ENCODE peak calls at places on chromosomes 11 and 22, in six cellular contexts. B, G, T, E, L and Z are unnamed samples.
A peak's percentile ranks its signal among the peaks of the same experiment; 100 is the strongest.

GRCh38 chr11:8839306-8839956 is 71.6 kb upstream of the AKIP1 start:
- DNase-seq in B (no peak), G (no peak), T (no peak), E (no peak), L (no peak), Z (peak; percentile 28)

GRCh38 chr22:44698531-44699421 is 3.2 kb upstream of the PRR5 start:
- DNase-seq in B (no peak), G (no peak), T (peak; percentile 96), E (no peak), L (no peak), Z (peak; percentile 100)

GRCh38 chr11:130644187-130644586 is 195.7 kb downstream of the ADAMTS15 start:
- DNase-seq in B (no peak), G (no peak), T (no peak), E (no peak), L (no peak), Z (peak; percentile 37)

GRCh38 chr22:37557321-37558001 is 2.8 kb upstream of the CDC42EP1 start:
- DNase-seq in B (no peak), G (no peak), T (no peak), E (no peak), L (no peak), Z (no peak)

GRCh38 chr22:36339171-36340065 is 48.3 kb downstream of the MYH9 start:
- DNase-seq in B (no peak), G (no peak), T (peak; percentile 89), E (no peak), L (no peak), Z (peak; percentile 95)

GRCh38 chr11:126702165-126702738 is 298.3 kb downstream of the KIRREL3 start:
- DNase-seq in B (no peak), G (no peak), T (no peak), E (no peak), L (no peak), Z (no peak)

GRCh38 chr22:28560005-28560742 is 119.5 kb downstream of the TTC28 start:
- DNase-seq in B (no peak), G (no peak), T (peak; percentile 40), E (no peak), L (no peak), Z (peak; percentile 76)

GRCh38 chr11:30811226-30811625 is 225.1 kb upstream of the MPPED2 start:
- DNase-seq in B (no peak), G (no peak), T (no peak), E (no peak), L (no peak), Z (no peak)

GRCh38 chr11:101127348-101127698 is 2.3 kb downstream of the PGR start:
- DNase-seq in B (no peak), G (no peak), T (no peak), E (no peak), L (no peak), Z (no peak)

GRCh38 chr22:39253427-39254070 is 8.8 kb upstream of the PDGFB start:
- DNase-seq in B (no peak), G (no peak), T (peak; percentile 18), E (peak; percentile 52), L (no peak), Z (peak; percentile 85)

GRCh38 chr11:117510646-117511045 is 183.0 kb downstream of the CEP164 start:
- DNase-seq in B (no peak), G (no peak), T (no peak), E (no peak), L (no peak), Z (no peak)

GRCh38 chr11:45161252-45162063 is 15.0 kb downstream of the PRDM11 start:
- DNase-seq in B (no peak), G (no peak), T (no peak), E (no peak), L (peak; percentile 9), Z (no peak)

GRCh38 chr22:48156603-48157355 is 1394.3 kb downstream of the TBC1D22A start:
- DNase-seq in B (no peak), G (no peak), T (no peak), E (no peak), L (no peak), Z (no peak)

GRCh38 chr11:69721061-69721460 is 17.2 kb upstream of the FGF19 start:
- DNase-seq in B (no peak), G (no peak), T (no peak), E (no peak), L (no peak), Z (no peak)

GRCh38 chr11:71307811-71308645 is 55.7 kb upstream of the SHANK2 start:
- DNase-seq in B (no peak), G (no peak), T (no peak), E (no peak), L (no peak), Z (no peak)